ENCODE peak calls at places on chromosomes 11 and 22, in seven cellular contexts. W is MV-4-11; Y is stimulated activated CD4-positive, alpha-beta T cell treated with anti-CD3 and anti-CD28 coated beads, Interleukin-1b, Interleukin-23, amount 100 ng/mL, for 24 hours; T is HCT116; Q is DMS79; E is activated CD4-positive, alpha-beta T cell treated with anti-CD3 and anti-CD28 coated beads, Interleukin-2, amount 10 ng/mL, durations not matched to agents 7 days and 5 days; K is Right ventricle myocardium superior. Z is an unnamed sample.

GRCh38 chr11:101552893-101553292 is 30.9 kb downstream of the TRPC6 start:
- DNase-seq in W (no peak), Y (no peak), Q (no peak), K (no peak), E (no peak), T (no peak), Z (no peak)

GRCh38 chr11:44120169-44120568 is 24.7 kb downstream of the EXT2 start:
- DNase-seq in W (no peak), Y (no peak), E (no peak), K (peak), Q (no peak), T (no peak), Z (no peak)

GRCh38 chr22:33652596-33652995 is 267.7 kb downstream of the LARGE1 start:
- DNase-seq in T (no peak), Y (no peak), K (no peak), W (no peak), Q (no peak), E (no peak), Z (no peak)

GRCh38 chr22:38850399-38850798 is 6.6 kb upstream of the NPTXR start:
- DNase-seq in W (no peak), T (no peak), K (no peak), Y (no peak), E (no peak), Q (no peak), Z (no peak)

GRCh38 chr11:124920870-124921609 is 2.0 kb downstream of the HEPN1 start:
- DNase-seq in Y (peak), K (peak), W (no peak), Q (no peak), T (no peak), E (peak), Z (peak)

GRCh38 chr11:57180141-57180561 is 1.6 kb upstream of the LRRC55 start:
- DNase-seq in K (no peak), T (no peak), Q (no peak), E (no peak), Y (no peak), W (no peak), Z (no peak)

GRCh38 chr11:110077866-110078325 is 15.3 kb upstream of the ZC3H12C start:
- DNase-seq in Q (no peak), T (no peak), K (no peak), W (peak), Y (no peak), E (peak), Z (no peak)

GRCh38 chr22:31451709-31452571 is 37.7 kb downstream of the EIF4ENIF1 start:
- DNase-seq in Y (no peak), K (no peak), T (peak), Q (no peak), E (peak), W (peak), Z (no peak)

GRCh38 chr22:17171016-17171312 is 11.9 kb upstream of the HDHD5 start:
- DNase-seq in W (no peak), E (no peak), Y (no peak), T (no peak), Q (no peak), K (no peak), Z (no peak)

GRCh38 chr11:58561394-58562102 is 14.1 kb downstream of the LPXN start:
- DNase-seq in T (no peak), Q (no peak), E (no peak), K (no peak), W (no peak), Y (no peak), Z (no peak)

GRCh38 chr11:134727204-134727603 is 315.2 kb upstream of the B3GAT1 start:
- DNase-seq in E (no peak), K (no peak), Y (no peak), W (peak), Q (no peak), T (peak), Z (no peak)

GRCh38 chr11:15006139-15006759 is 34.1 kb upstream of the CALCA start:
- DNase-seq in T (peak), W (peak), K (no peak), Y (no peak), E (peak), Q (no peak), Z (no peak)

GRCh38 chr11:11105361-11105760 is 247.5 kb upstream of the ZBED5 start:
- DNase-seq in Q (no peak), W (no peak), T (no peak), K (no peak), Y (no peak), E (no peak), Z (no peak)

GRCh38 chr11:59708537-59708936 is 5.1 kb downstream of the OR10V1 start:
- DNase-seq in E (no peak), K (no peak), T (no peak), Y (no peak), W (no peak), Q (no peak), Z (no peak)

GRCh38 chr22:44329179-44329796 is 16.5 kb upstream of the SHISAL1 start:
- DNase-seq in T (no peak), Q (no peak), E (peak), Y (no peak), W (peak), K (no peak), Z (no peak)